ENCODE peak calls at places on chromosomes 6 and 20, in four cellular contexts. N is psoas muscle; Y is H1; T is stimulated activated CD4-positive, alpha-beta T cell treated with anti-CD3 and anti-CD28 coated beads, Interleukin-1b, Interleukin-23, amount 100 ng/mL, for 4 hours. R is an unnamed sample.

GRCh38 chr6:129578315-129578714 is 131.7 kb downstream of the ARHGAP18 start:
- DNase-seq in N (no peak), T (no peak), Y (no peak), R (no peak)

GRCh38 chr6:4797590-4797989 is 21.4 kb downstream of the CDYL start:
- DNase-seq in T (no peak), Y (no peak), N (no peak), R (no peak)

GRCh38 chr6:33634203-33634727 is 13.1 kb downstream of the ITPR3 start:
- DNase-seq in Y (no peak), T (no peak), N (no peak), R (no peak)

GRCh38 chr20:34772437-34772836 is 53.0 kb downstream of the NCOA6 start:
- DNase-seq in T (no peak), Y (no peak), N (no peak), R (no peak)

GRCh38 chr20:51195419-51195901 is 172.6 kb upstream of the KCNG1 start:
- DNase-seq in Y (no peak), N (no peak), T (no peak), R (no peak)

GRCh38 chr6:163416640-163417253 is 2.2 kb downstream of the QKI start:
- DNase-seq in T (peak; percentile 15), Y (no peak), N (no peak), R (no peak)

GRCh38 chr6:42928748-42929087 is 562 bp upstream of the CNPY3 start:
- DNase-seq in N (no peak), Y (no peak), T (no peak), R (no peak)

GRCh38 chr6:74096329-74096728 is 400.3 kb downstream of the CD109 start:
- DNase-seq in N (no peak), Y (no peak), T (no peak), R (no peak)

GRCh38 chr6:169829786-169830185 is 78.4 kb downstream of the ERMARD start:
- DNase-seq in N (no peak), T (no peak), Y (peak; percentile 41), R (no peak)

GRCh38 chr6:9523462-9523861 is 891.4 kb downstream of the TFAP2A start:
- DNase-seq in T (no peak), N (no peak), Y (no peak), R (no peak)